ENCODE peak calls at places on chromosome 15, in nine cellular contexts. M is stomach, E is fibroblast of lung, W is right atrium auricular region, L is lower leg skin, H is psoas muscle, J is astrocyte, R is A549, F is upper lobe of right lung. Z is an unnamed sample.
A peak's percentile ranks its signal among the peaks of the same experiment; 100 is the strongest.

GRCh38 chr15:74315626-74316025 is 51.8 kb downstream of the CYP11A1 start:
- DNase-seq in M (no peak), E (no peak), W (no peak), L (no peak), H (no peak), J (no peak), R (no peak), F (no peak), Z (no peak)

GRCh38 chr15:62269504-62269903 is 104.4 kb upstream of the C2CD4B start:
- DNase-seq in M (no peak), E (peak; percentile 3), W (no peak), L (no peak), H (no peak), J (no peak), R (no peak), F (no peak), Z (no peak)

GRCh38 chr15:69393831-69394491 is 20.2 kb upstream of the KIF23 start:
- DNase-seq in M (no peak), E (no peak), W (peak; percentile 40), L (no peak), H (no peak), J (no peak), R (peak; percentile 42), F (no peak), Z (no peak)

GRCh38 chr15:96463376-96463775 is 132.9 kb downstream of the NR2F2 start:
- DNase-seq in M (no peak), E (no peak), W (no peak), L (no peak), H (no peak), J (no peak), R (no peak), F (no peak), Z (no peak)

GRCh38 chr15:43771816-43772215 is 5.0 kb downstream of the ELL3 start:
- DNase-seq in M (no peak), E (no peak), W (no peak), L (no peak), H (no peak), J (no peak), R (no peak), F (no peak), Z (no peak)

GRCh38 chr15:84034831-84035753 is 200.5 kb upstream of the GOLGA6L4 start:
- DNase-seq in M (no peak), E (peak; percentile 71), W (no peak), L (no peak), H (no peak), J (peak; percentile 22), R (peak; percentile 40), F (no peak), Z (peak; percentile 34)

GRCh38 chr15:41780266-41780665 is 6.0 kb downstream of the MAPKBP1 start:
- DNase-seq in M (no peak), E (no peak), W (no peak), L (no peak), H (no peak), J (no peak), R (no peak), F (no peak), Z (no peak)

GRCh38 chr15:87420017-87420416 is 836.5 kb downstream of the NTRK3 start:
- DNase-seq in M (no peak), E (no peak), W (no peak), L (no peak), H (no peak), J (no peak), R (no peak), F (no peak), Z (no peak)

GRCh38 chr15:94587071-94587470 is 355.7 kb downstream of the MCTP2 start:
- DNase-seq in M (no peak), E (no peak), W (no peak), L (no peak), H (no peak), J (no peak), R (no peak), F (no peak), Z (no peak)

GRCh38 chr15:73782339-73782979 is 29.3 kb upstream of the INSYN1 start:
- DNase-seq in M (no peak), E (no peak), W (no peak), L (no peak), H (no peak), J (no peak), R (no peak), F (no peak), Z (no peak)

GRCh38 chr15:62436235-62436634 is 271.1 kb upstream of the C2CD4B start:
- DNase-seq in M (no peak), E (no peak), W (no peak), L (no peak), H (no peak), J (no peak), R (no peak), F (no peak), Z (peak; percentile 94)

GRCh38 chr15:27210176-27210575 is 239.2 kb downstream of the GABRG3 start:
- DNase-seq in M (no peak), E (no peak), W (no peak), L (no peak), H (no peak), J (peak; percentile 27), R (no peak), F (peak; percentile 27), Z (no peak)

GRCh38 chr15:40137011-40137906 is 23.6 kb upstream of the BUB1B start:
- DNase-seq in M (no peak), E (no peak), W (no peak), L (peak; percentile 63), H (no peak), J (no peak), R (no peak), F (no peak), Z (no peak)

GRCh38 chr15:70729164-70729563 is 34.2 kb downstream of the UACA start:
- DNase-seq in M (no peak), E (no peak), W (no peak), L (no peak), H (no peak), J (no peak), R (no peak), F (no peak), Z (no peak)

GRCh38 chr15:51375966-51376640 is 34.6 kb downstream of the GLDN start:
- DNase-seq in M (no peak), E (peak; percentile 52), W (no peak), L (no peak), H (no peak), J (peak; percentile 61), R (no peak), F (no peak), Z (no peak)

GRCh38 chr15:47870956-47871625 is 153.8 kb downstream of the SEMA6D start:
- DNase-seq in M (no peak), E (peak; percentile 83), W (no peak), L (no peak), H (no peak), J (peak; percentile 79), R (no peak), F (no peak), Z (no peak)

GRCh38 chr15:92751528-92751927 is 96.0 kb upstream of the FAM174B start:
- DNase-seq in M (no peak), E (no peak), W (no peak), L (no peak), H (no peak), J (no peak), R (no peak), F (no peak), Z (peak; percentile 43)

GRCh38 chr15:23384371-23384770 is 29.8 kb downstream of the GOLGA8S start:
- DNase-seq in M (no peak), E (no peak), W (no peak), L (peak; percentile 10), H (no peak), J (no peak), R (no peak), F (no peak), Z (no peak)
- TF ChIP-seq CTCF in M (no peak), E (no peak), W (no peak), L (no peak), H (no peak), J (no peak), R (no peak), F (no peak), Z (no peak)

DNA sequence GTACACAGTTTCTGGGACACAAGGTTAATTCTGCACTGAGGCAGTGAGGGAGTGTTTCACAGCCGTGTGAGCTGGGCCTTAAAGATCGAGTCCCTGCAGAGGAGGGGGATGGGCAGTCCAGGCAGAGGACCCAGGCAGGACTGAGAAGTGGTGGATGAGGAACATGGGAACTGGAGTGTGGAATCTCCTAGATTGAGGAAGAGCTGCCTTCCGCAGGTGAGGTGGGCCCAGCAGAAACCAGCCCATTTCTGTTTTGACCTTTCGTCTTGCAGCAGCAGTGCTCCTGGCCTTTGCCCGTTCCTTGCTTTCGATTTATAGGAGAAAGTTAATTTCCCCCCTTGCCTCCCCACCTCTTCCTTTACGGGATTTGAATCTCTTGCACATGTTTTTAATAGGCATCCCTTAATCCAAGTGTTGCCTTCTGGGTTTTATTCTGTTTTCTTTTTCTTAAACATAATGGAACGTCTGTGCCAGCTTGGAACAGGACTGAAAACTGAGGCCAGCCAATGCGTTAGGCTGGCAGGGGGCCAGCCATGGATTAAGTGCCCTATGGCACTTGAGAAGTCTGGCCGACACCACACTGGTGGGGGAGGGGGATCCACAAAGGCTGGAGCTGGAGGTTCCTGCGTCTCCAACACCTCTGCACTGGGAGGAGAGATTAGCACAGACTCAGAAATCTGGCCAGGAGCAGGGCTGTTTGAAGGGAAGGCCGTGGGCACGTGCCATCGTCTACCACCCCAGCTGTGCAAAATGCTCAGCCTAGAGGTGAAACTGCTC is 78.1 kb downstream of the AAGAB start:
- DNase-seq in M (peak; percentile 88), E (no peak), W (no peak), L (peak; percentile 85), H (peak; percentile 60), J (no peak), R (no peak), F (peak; percentile 78), Z (peak; percentile 58)
- H3K4me3 ChIP-seq in M (no peak overlapping the region), E (no peak overlapping the region), W (no peak overlapping the region), L (no peak overlapping the region), H (no peak overlapping the region), J (no peak overlapping the region), R (no peak overlapping the region), F (no peak overlapping the region), Z (peak overlapping the region; percentile 14)

GRCh38 chr15:58037902-58038301 is 27.6 kb downstream of the ALDH1A2 start:
- DNase-seq in M (no peak), E (no peak), W (no peak), L (no peak), H (no peak), J (no peak), R (no peak), F (no peak), Z (no peak)
- TF ChIP-seq CTCF in M (no peak), E (no peak), W (no peak), L (no peak), H (no peak), J (no peak), R (no peak), F (no peak), Z (no peak)

DNA sequence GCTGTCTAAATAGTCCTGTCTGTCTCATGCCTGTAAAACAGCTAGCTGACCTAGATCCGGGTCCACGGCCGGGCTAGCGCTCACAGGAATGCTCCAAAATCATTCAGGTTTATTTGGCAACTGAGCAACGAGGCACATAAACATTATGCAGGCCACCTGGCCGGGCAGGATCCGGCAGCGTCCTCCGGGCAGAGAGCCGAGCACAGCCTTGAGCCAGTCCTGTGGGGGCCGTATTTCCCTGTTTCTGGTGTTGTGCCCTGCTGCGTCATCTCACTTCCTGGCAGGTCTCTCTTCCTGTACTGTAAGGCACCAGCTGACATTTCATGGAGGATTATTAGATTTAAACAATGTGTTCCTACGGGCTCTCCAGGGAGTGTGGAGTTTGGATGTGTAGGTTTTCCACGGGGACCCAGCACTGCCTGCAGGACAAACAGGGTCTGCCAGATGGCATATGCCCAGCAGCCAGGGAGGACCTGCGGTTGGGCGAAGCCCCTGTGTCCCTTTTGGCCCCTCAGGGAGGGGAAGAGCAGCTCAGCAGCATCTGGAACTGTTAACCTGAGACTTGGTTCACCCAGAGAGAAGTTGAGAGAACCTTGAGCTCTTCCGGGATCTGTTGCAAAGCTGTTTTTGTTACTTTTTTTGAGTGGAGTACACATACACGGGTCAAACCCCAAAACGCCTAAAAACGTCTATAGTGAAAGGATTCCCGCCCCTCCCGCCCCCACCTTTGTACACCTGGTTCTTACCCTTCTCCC is 16.5 kb upstream of the LRRK1 start:
- DNase-seq in M (peak; percentile 77), E (peak; percentile 77), W (peak; percentile 83), L (peak; percentile 94), H (peak; percentile 80), J (peak; percentile 66), R (no peak), F (peak; percentile 83), Z (peak; percentile 99)
- H3K4me3 ChIP-seq in M (peak overlapping the region; percentile 26), E (peak overlapping the region; percentile 12), W (peak overlapping the region; percentile 24), L (peak overlapping the region; percentile 6), H (peak overlapping the region; percentile 54), J (no peak overlapping the region), R (no peak overlapping the region), F (peak overlapping the region; percentile 27), Z (peak overlapping the region; percentile 34)

Z was measured in LNCaP clone FGC.